ENCODE peak calls at places on chromosomes 11 and 22, in seven cellular contexts. Q is NCI-H187 treated with DMSO at 0.1 percent for 48 hours; T is AG10803; H is SIG-M5; Z is activated CD4-positive, CD25-positive, alpha-beta regulatory T cell; A is ovary; U is stimulated activated CD4-positive, alpha-beta T cell treated with anti-CD3 and anti-CD28 coated beads, Interleukin-2, amount 100 ng/mL, for 48 hours. Y is an unnamed sample.

GRCh38 chr11:71080239-71081097 is 171.9 kb downstream of the SHANK2 start:
- DNase-seq in Q (peak), T (peak), H (no peak), Z (no peak), A (no peak), U (peak), Y (no peak)

GRCh38 chr22:27537481-27537891 is 264.1 kb downstream of the MN1 start:
- DNase-seq in Q (no peak), T (peak), H (no peak), Z (no peak), A (peak), U (no peak), Y (no peak)

GRCh38 chr11:130606781-130607511 is 158.5 kb downstream of the ADAMTS15 start:
- DNase-seq in Q (no peak), T (peak), H (no peak), Z (no peak), A (no peak), U (no peak), Y (no peak)

GRCh38 chr11:7348432-7349298 is 97.0 kb downstream of the SYT9 start:
- DNase-seq in Q (peak), T (no peak), H (no peak), Z (no peak), A (no peak), U (no peak), Y (no peak)

GRCh38 chr11:96033054-96033453 is 109.1 kb upstream of the MTMR2 start:
- DNase-seq in Q (no peak), T (no peak), H (no peak), Z (no peak), A (no peak), U (no peak), Y (no peak)

GRCh38 chr11:78223320-78223954 is 34.7 kb downstream of the USP35 start:
- DNase-seq in Q (no peak), T (no peak), H (no peak), Z (no peak), A (no peak), U (no peak), Y (no peak)

GRCh38 chr11:73972187-73972586 is 10.5 kb downstream of the UCP2 start:
- DNase-seq in Q (no peak), T (no peak), H (no peak), Z (no peak), A (no peak), U (no peak), Y (no peak)

GRCh38 chr11:102553835-102554282 is 23.3 kb upstream of the MMP7 start:
- DNase-seq in Q (no peak), T (no peak), H (no peak), Z (no peak), A (no peak), U (no peak), Y (no peak)

GRCh38 chr11:94801866-94802460 is 33.8 kb downstream of the AMOTL1 start:
- DNase-seq in Q (no peak), T (no peak), H (no peak), Z (no peak), A (no peak), U (no peak), Y (no peak)

GRCh38 chr11:26230021-26230420 is 101.9 kb upstream of the ANO3 start:
- DNase-seq in Q (no peak), T (peak), H (no peak), Z (no peak), A (no peak), U (no peak), Y (no peak)

GRCh38 chr11:16812274-16812673 is 73.8 kb downstream of the C11orf58 start:
- DNase-seq in Q (no peak), T (no peak), H (no peak), Z (no peak), A (no peak), U (no peak), Y (no peak)

GRCh38 chr11:9039863-9040262 is 36.1 kb upstream of the NRIP3 start:
- DNase-seq in Q (no peak), T (no peak), H (no peak), Z (no peak), A (no peak), U (no peak), Y (no peak)

GRCh38 chr11:69526453-69526810 is 45.0 kb downstream of the LINC01488 start:
- DNase-seq in Q (no peak), T (no peak), H (no peak), Z (no peak), A (no peak), U (no peak), Y (no peak)

GRCh38 chr22:37206841-37207821 is 5.1 kb downstream of the SSTR3 start:
- DNase-seq in Q (no peak), T (no peak), H (no peak), Z (no peak), A (peak), U (no peak), Y (no peak)

GRCh38 chr22:19455585-19456370 is 8.3 kb upstream of the C22orf39 start:
- DNase-seq in Q (no peak), T (no peak), H (no peak), Z (no peak), A (no peak), U (no peak), Y (no peak)

GRCh38 chr11:46026616-46027293 is 94.5 kb downstream of the PHF21A start:
- DNase-seq in Q (no peak), T (peak), H (no peak), Z (no peak), A (no peak), U (no peak), Y (no peak)

GRCh38 chr11:72544589-72544988 is 110.3 kb upstream of the CLPB start:
- DNase-seq in Q (no peak), T (no peak), H (no peak), Z (no peak), A (no peak), U (no peak), Y (no peak)

GRCh38 chr22:21760640-21761039 is 25.0 kb upstream of the YPEL1 start:
- DNase-seq in Q (no peak), T (peak), H (no peak), Z (no peak), A (no peak), U (no peak), Y (no peak)